ENCODE peak calls at places on chromosomes 3 and 15, in seven cellular contexts. Z is kidney glomerular epithelial cell, G is T47D, Q is left cardiac atrium, I is AG08396, C is mesenteric fat pad, P is T-helper 9 cell. F is an unnamed sample.

GRCh38 chr15:79897701-79898113 is 893 bp upstream of the MTHFS start:
- DNase-seq in Z (no peak), C (no peak), P (no peak), G (no peak), Q (no peak), I (no peak), F (no peak)

GRCh38 chr15:48475600-48476395 is 144.6 kb downstream of the DUT start:
- DNase-seq in C (no peak), Z (no peak), P (no peak), Q (no peak), G (no peak), I (no peak), F (no peak)

GRCh38 chr15:50182233-50183013 is 427 bp downstream of the SLC27A2 start:
- DNase-seq in C (no peak), P (no peak), I (peak), Z (peak), G (peak), Q (no peak), F (no peak)

GRCh38 chr15:66462630-66463029 is 34.9 kb downstream of the SNAPC5 start:
- DNase-seq in I (no peak), Z (no peak), G (no peak), C (no peak), P (no peak), Q (no peak), F (no peak)

GRCh38 chr3:10248984-10249748 is 907 bp downstream of the TATDN2 start:
- DNase-seq in C (no peak), G (peak), I (peak), Q (peak), Z (no peak), P (peak), F (no peak)

GRCh38 chr3:171526146-171526545 is 65.9 kb upstream of the TNIK start:
- DNase-seq in Z (no peak), I (no peak), G (no peak), C (no peak), P (no peak), Q (no peak), F (no peak)

GRCh38 chr3:52052831-52053306 is 3.5 kb downstream of the DUSP7 start:
- DNase-seq in Q (peak), Z (peak), G (no peak), P (peak), C (peak), I (peak), F (peak)

GRCh38 chr3:179020112-179020511 is 51.5 kb downstream of the ZMAT3 start:
- DNase-seq in C (no peak), I (no peak), P (no peak), Q (no peak), Z (no peak), G (no peak), F (no peak)

GRCh38 chr3:37271636-37272035 is 97.3 kb upstream of the LRRFIP2 start:
- DNase-seq in G (no peak), Q (no peak), P (no peak), Z (no peak), C (no peak), I (no peak), F (no peak)

F was measured in renal cortical epithelial cell.